ENCODE peak calls at places on chromosome 16, in four cellular contexts. C, V, F and W are unnamed samples.

GRCh38 chr16:87765473-87765775 is 362 bp downstream of the KLHDC4 start:
- DNase-seq in C (no peak), V (no peak), F (no peak), W (peak)

GRCh38 chr16:88703486-88704309 is 2.5 kb downstream of the RNF166 start:
- DNase-seq in C (no peak), V (no peak), F (peak), W (peak)

GRCh38 chr16:77805403-77805802 is 17.0 kb downstream of the VAT1L start:
- DNase-seq in C (no peak), V (no peak), F (no peak), W (no peak)

GRCh38 chr16:11361751-11362742 is 16.8 kb downstream of the RMI2 start:
- DNase-seq in C (no peak), V (no peak), F (peak), W (no peak)

GRCh38 chr16:85149776-85150175 is 37.5 kb upstream of the CIBAR2 start:
- DNase-seq in C (no peak), V (no peak), F (no peak), W (no peak)

GRCh38 chr16:87432330-87432915 is 40.3 kb downstream of the MAP1LC3B start:
- DNase-seq in C (no peak), V (no peak), F (no peak), W (no peak)

GRCh38 chr16:30715777-30716445 is 16.9 kb downstream of the SRCAP start:
- DNase-seq in C (no peak), V (no peak), F (no peak), W (no peak)

GRCh38 chr16:71439531-71439930 is 2.3 kb downstream of the TLE7 start:
- DNase-seq in C (no peak), V (no peak), F (no peak), W (no peak)

GRCh38 chr16:66508261-66508913 is 41.5 kb downstream of the TK2 start:
- DNase-seq in C (no peak), V (no peak), F (no peak), W (peak)

GRCh38 chr16:69711115-69711740 is 15.1 kb downstream of the NQO1 start:
- DNase-seq in C (peak), V (no peak), F (no peak), W (no peak)

GRCh38 chr16:57001026-57001669 is 11.8 kb downstream of the NLRC5 start:
- DNase-seq in C (no peak), V (no peak), F (no peak), W (no peak)

GRCh38 chr16:10888320-10888937 is 11.4 kb downstream of the CIITA start:
- DNase-seq in C (no peak), V (no peak), F (no peak), W (no peak)

GRCh38 chr16:57764341-57765159 is 29.0 kb downstream of the KATNB1 start:
- DNase-seq in C (no peak), V (no peak), F (no peak), W (peak)

GRCh38 chr16:525123-525519 is 2.4 kb upstream of the CAPN15 start:
- DNase-seq in C (no peak), V (no peak), F (no peak), W (no peak)

GRCh38 chr16:87897563-87898505 is 28.5 kb upstream of the SLC7A5 start:
- DNase-seq in C (no peak), V (no peak), F (peak), W (no peak)